ENCODE peak calls at places on chromosomes 2 and 18, in five cellular contexts. One of them, this sample, is unnamed.
A peak's percentile ranks its signal among the peaks of the same experiment; 100 is the strongest.

GRCh38 chr18:11309172-11309571 is 159.8 kb upstream of the PIEZO2 start:
- ATAC-seq in HepG2: peak; percentile 57
- ATAC-seq in upper lobe of left lung: no peak
- ATAC-seq in GM12878: peak; percentile 85
- ATAC-seq in K562: peak; percentile 49
- ATAC-seq in this sample: no peak

GRCh38 chr18:45666520-45666919 is 51.2 kb downstream of the SLC14A2 start:
- ATAC-seq in upper lobe of left lung: no peak
- ATAC-seq in K562: no peak
- ATAC-seq in HepG2: no peak
- ATAC-seq in GM12878: peak; percentile 81
- ATAC-seq in this sample: no peak

GRCh38 chr2:121356058-121356640 is 71.1 kb upstream of the TFCP2L1 start:
- ATAC-seq in GM12878: peak; percentile 81
- ATAC-seq in K562: peak; percentile 95
- ATAC-seq in HepG2: peak; percentile 78
- ATAC-seq in upper lobe of left lung: peak; percentile 73
- ATAC-seq in this sample: no peak

GRCh38 chr2:54763636-54764291 is 40.3 kb downstream of the EML6 start:
- ATAC-seq in upper lobe of left lung: no peak
- ATAC-seq in K562: peak; percentile 88
- ATAC-seq in HepG2: peak; percentile 58
- ATAC-seq in GM12878: peak; percentile 83
- ATAC-seq in this sample: no peak

GRCh38 chr2:179591690-179592089 is 269.7 kb downstream of the ZNF385B start:
- ATAC-seq in upper lobe of left lung: no peak
- ATAC-seq in K562: no peak
- ATAC-seq in GM12878: no peak
- ATAC-seq in HepG2: no peak
- ATAC-seq in this sample: no peak

GRCh38 chr2:122034797-122035196 is 279.3 kb downstream of the TSN start:
- ATAC-seq in K562: no peak
- ATAC-seq in HepG2: no peak
- ATAC-seq in GM12878: peak; percentile 48
- ATAC-seq in upper lobe of left lung: no peak
- ATAC-seq in this sample: no peak

GRCh38 chr2:214533511-214533910 is 122.7 kb downstream of the VWC2L start:
- ATAC-seq in GM12878: no peak
- ATAC-seq in HepG2: no peak
- ATAC-seq in upper lobe of left lung: no peak
- ATAC-seq in K562: no peak
- ATAC-seq in this sample: no peak

GRCh38 chr2:110674620-110675555 is 3.0 kb downstream of the BUB1 start:
- ATAC-seq in K562: peak; percentile 4
- ATAC-seq in HepG2: no peak
- ATAC-seq in GM12878: peak; percentile 88
- ATAC-seq in upper lobe of left lung: no peak
- ATAC-seq in this sample: no peak

GRCh38 chr2:162477011-162477410 is 133.1 kb downstream of the GCA start:
- ATAC-seq in K562: no peak
- ATAC-seq in GM12878: no peak
- ATAC-seq in HepG2: no peak
- ATAC-seq in upper lobe of left lung: no peak
- ATAC-seq in this sample: no peak

GRCh38 chr18:49628993-49629795 is 67.3 kb downstream of the LIPG start:
- ATAC-seq in HepG2: peak; percentile 17
- ATAC-seq in upper lobe of left lung: no peak
- ATAC-seq in K562: no peak
- ATAC-seq in GM12878: no peak
- ATAC-seq in this sample: no peak

GRCh38 chr2:133821107-133821760 is 253.0 kb upstream of the NCKAP5 start:
- ATAC-seq in upper lobe of left lung: no peak
- ATAC-seq in K562: no peak
- ATAC-seq in HepG2: no peak
- ATAC-seq in GM12878: no peak
- ATAC-seq in this sample: no peak

GRCh38 chr2:24559714-24560113 is 68.7 kb downstream of the NCOA1 start:
- ATAC-seq in K562: no peak
- ATAC-seq in upper lobe of left lung: no peak
- ATAC-seq in HepG2: no peak
- ATAC-seq in GM12878: no peak
- ATAC-seq in this sample: no peak

GRCh38 chr2:43114210-43114609 is 112.2 kb downstream of the ZFP36L2 start:
- ATAC-seq in GM12878: no peak
- ATAC-seq in upper lobe of left lung: no peak
- ATAC-seq in K562: no peak
- ATAC-seq in HepG2: no peak
- ATAC-seq in this sample: no peak

GRCh38 chr18:62811674-62812073 is 96.3 kb downstream of the PHLPP1 start:
- ATAC-seq in K562: no peak
- ATAC-seq in HepG2: no peak
- ATAC-seq in upper lobe of left lung: no peak
- ATAC-seq in GM12878: no peak
- ATAC-seq in this sample: no peak

GRCh38 chr2:136086253-136087016 is 31.5 kb downstream of the CXCR4 start:
- ATAC-seq in GM12878: peak; percentile 51
- ATAC-seq in K562: no peak
- ATAC-seq in HepG2: peak; percentile 36
- ATAC-seq in upper lobe of left lung: no peak
- ATAC-seq in this sample: no peak

GRCh38 chr2:134301099-134301970 is 47.5 kb downstream of the MGAT5 start:
- ATAC-seq in K562: no peak
- ATAC-seq in GM12878: no peak
- ATAC-seq in HepG2: no peak
- ATAC-seq in upper lobe of left lung: peak; percentile 49
- ATAC-seq in this sample: no peak

GRCh38 chr2:216918088-216918680 is 58.3 kb upstream of the TNP1 start:
- ATAC-seq in K562: no peak
- ATAC-seq in GM12878: no peak
- ATAC-seq in HepG2: no peak
- ATAC-seq in upper lobe of left lung: peak; percentile 23
- ATAC-seq in this sample: peak; percentile 21

GRCh38 chr2:63594622-63595021 is 5.9 kb downstream of the MDH1 start:
- ATAC-seq in upper lobe of left lung: no peak
- ATAC-seq in K562: peak; percentile 60
- ATAC-seq in HepG2: no peak
- ATAC-seq in GM12878: peak; percentile 51
- ATAC-seq in this sample: no peak

GRCh38 chr18:61237529-61237928 is 95.7 kb upstream of the CDH20 start:
- ATAC-seq in GM12878: no peak
- ATAC-seq in K562: no peak
- ATAC-seq in upper lobe of left lung: no peak
- ATAC-seq in HepG2: no peak
- ATAC-seq in this sample: no peak
- TF ChIP-seq EP300 in GM12878: no peak
- TF ChIP-seq EP300 in K562: no peak
- TF ChIP-seq EP300 in upper lobe of left lung: no peak
- TF ChIP-seq EP300 in HepG2: no peak
- TF ChIP-seq EP300 in this sample: no peak

DNA sequence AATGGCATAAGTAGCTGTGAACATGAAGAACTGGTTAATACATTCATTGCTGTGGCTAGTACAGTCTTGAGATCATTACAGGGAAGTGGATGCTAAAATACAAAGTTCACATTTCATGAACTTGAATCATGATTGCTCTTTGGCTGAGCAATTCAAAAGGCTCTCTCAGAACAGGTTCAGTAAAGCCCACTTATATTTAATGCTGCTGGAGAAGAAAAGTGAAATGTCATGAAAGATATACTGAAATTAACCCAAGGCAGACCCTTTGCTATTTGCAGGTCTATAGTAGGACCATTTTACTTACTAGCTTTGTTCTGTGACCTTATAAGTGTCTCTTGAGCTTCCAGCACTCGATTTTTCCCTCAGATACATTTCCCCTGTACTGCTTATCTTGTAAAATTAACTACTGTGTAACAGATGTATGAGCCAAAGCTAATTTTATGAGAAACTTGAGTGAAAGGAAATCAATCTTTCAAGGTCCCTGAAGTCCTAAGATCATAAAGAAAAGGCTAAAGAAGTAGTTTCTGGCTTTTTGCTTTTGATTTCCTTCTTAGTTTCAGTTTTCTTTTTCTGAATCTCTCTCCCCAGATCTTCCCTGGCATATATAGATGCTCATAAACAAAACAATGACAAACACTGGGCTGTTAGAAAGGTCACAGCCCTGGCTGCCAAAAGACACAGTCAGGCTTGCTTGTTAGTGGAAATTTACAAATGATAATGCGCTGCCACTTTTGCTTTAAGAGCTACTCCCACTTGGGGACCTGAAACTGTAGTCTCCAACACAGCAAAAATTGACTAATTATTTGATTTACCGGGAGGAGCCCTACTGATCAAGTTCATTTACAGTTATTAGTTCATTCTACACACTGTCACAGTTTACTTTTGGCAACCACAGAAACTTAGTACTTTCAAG is 132.7 kb upstream of the XPO1 start:
- ATAC-seq in upper lobe of left lung: peak; percentile 72
- ATAC-seq in K562: peak; percentile 62
- ATAC-seq in HepG2: peak; percentile 73
- ATAC-seq in GM12878: peak; percentile 89
- ATAC-seq in this sample: peak; percentile 84
- H3K4me3 ChIP-seq in upper lobe of left lung: peak overlapping the region; percentile 23
- H3K4me3 ChIP-seq in K562: no peak overlapping the region
- H3K4me3 ChIP-seq in HepG2: peak overlapping the region; percentile 18
- H3K4me3 ChIP-seq in GM12878: peak overlapping the region; percentile 56
- H3K4me3 ChIP-seq in this sample: peak overlapping the region; percentile 31

GRCh38 chr2:194769030-194769429 is 888.0 kb upstream of the SLC39A10 start:
- ATAC-seq in HepG2: no peak
- ATAC-seq in upper lobe of left lung: no peak
- ATAC-seq in K562: no peak
- ATAC-seq in GM12878: no peak
- ATAC-seq in this sample: no peak
- TF ChIP-seq POLR2AphosphoS5 in HepG2: no peak
- TF ChIP-seq POLR2AphosphoS5 in upper lobe of left lung: no peak
- TF ChIP-seq POLR2AphosphoS5 in K562: no peak
- TF ChIP-seq POLR2AphosphoS5 in GM12878: no peak
- TF ChIP-seq POLR2AphosphoS5 in this sample: no peak

GRCh38 chr18:13381907-13382682 is 163.5 kb downstream of the LDLRAD4 start:
- ATAC-seq in GM12878: peak; percentile 31
- ATAC-seq in K562: no peak
- ATAC-seq in upper lobe of left lung: peak; percentile 94
- ATAC-seq in HepG2: no peak
- ATAC-seq in this sample: peak; percentile 85
- TF ChIP-seq EP300 in GM12878: no peak
- TF ChIP-seq EP300 in K562: no peak
- TF ChIP-seq EP300 in upper lobe of left lung: peak; percentile 12
- TF ChIP-seq EP300 in HepG2: no peak
- TF ChIP-seq EP300 in this sample: no peak

GRCh38 chr2:176087330-176088047 is 3.7 kb upstream of the EVX2 start:
- ATAC-seq in K562: no peak
- ATAC-seq in HepG2: no peak
- ATAC-seq in GM12878: no peak
- ATAC-seq in upper lobe of left lung: no peak
- ATAC-seq in this sample: no peak
- H3K4me3 ChIP-seq in K562: no peak overlapping the region
- H3K4me3 ChIP-seq in HepG2: peak overlapping the region; percentile 51
- H3K4me3 ChIP-seq in GM12878: no peak overlapping the region
- H3K4me3 ChIP-seq in upper lobe of left lung: peak overlapping the region; percentile 15
- H3K4me3 ChIP-seq in this sample: no peak overlapping the region